ENCODE peak calls at places on chromosomes 6 and 20, in four cellular contexts. B is kidney; I is mesendoderm; N is CD8-positive, alpha-beta T cell. F is an unnamed sample. For H3K4me1, the result is how much of the 10 kb centered on the place peaks cover.

GRCh38 chr20:36624068-36624813 is 18.7 kb downstream of the RAB5IF start:
- DNase-seq in N (no peak), I (peak), B (no peak), F (no peak)

GRCh38 chr6:123808556-123808955 is 4.9 kb downstream of the NKAIN2 start:
- DNase-seq in N (no peak), I (no peak), B (no peak), F (no peak)

GRCh38 chr20:25258463-25258805 is 10.5 kb downstream of the PYGB start:
- DNase-seq in N (no peak), B (no peak), I (no peak), F (no peak)

GRCh38 chr20:6708010-6708409 is 59.5 kb upstream of the BMP2 start:
- DNase-seq in B (peak), N (no peak), I (peak), F (no peak)

GRCh38 chr20:63090682-63091571 is 84.2 kb upstream of the BHLHE23 start:
- DNase-seq in B (peak), N (no peak), I (no peak), F (no peak)

GRCh38 chr20:16580127-16580526 is 6.9 kb upstream of the KIF16B start:
- DNase-seq in B (no peak), N (no peak), I (no peak), F (no peak)

GRCh38 chr20:11755071-11755881 is 162.4 kb upstream of the BTBD3 start:
- DNase-seq in B (no peak), I (no peak), N (no peak), F (no peak)

GRCh38 chr6:16568128-16568527 is 193.1 kb downstream of the ATXN1 start:
- DNase-seq in B (no peak), N (no peak), I (no peak), F (no peak)

GRCh38 chr20:62605996-62606395 is 36.3 kb upstream of the SLCO4A1 start:
- DNase-seq in N (no peak), B (no peak), I (no peak), F (no peak)

GRCh38 chr6:159117031-159117430 is 52.2 kb upstream of the FNDC1 start:
- DNase-seq in I (no peak), B (no peak), N (no peak), F (no peak)

GRCh38 chr20:46767127-46767761 is 57.8 kb downstream of the SLC2A10 start:
- DNase-seq in B (no peak), I (peak), N (no peak), F (no peak)

GRCh38 chr6:75604294-75604693 is 2.6 kb downstream of the SENP6 start:
- DNase-seq in I (no peak), N (no peak), B (no peak), F (no peak)

GRCh38 chr6:169810066-169810989 is 58.9 kb downstream of the ERMARD start:
- DNase-seq in B (no peak), N (no peak), I (peak), F (no peak)

GRCh38 chr6:157830354-157831017 is 7.4 kb downstream of the SNX9 start:
- DNase-seq in B (no peak), I (no peak), N (no peak), F (no peak)
- H3K4me3 ChIP-seq in B (no peak), I (no peak), N (no peak), F (no peak)

GRCh38 chr6:73951186-73951585 is 255.2 kb downstream of the CD109 start:
- DNase-seq in N (no peak), B (no peak), I (no peak), F (no peak)
- H3K27ac ChIP-seq in N (no peak), B (no peak), I (no peak), F (no peak)

GRCh38 chr6:108609276-108609769 is 48.6 kb downstream of the FOXO3 start:
- DNase-seq in I (peak), N (no peak), B (no peak), F (no peak)
- H3K4me1 ChIP-seq in I (under half), N (under half), B (under half), F (under half)

DNA sequence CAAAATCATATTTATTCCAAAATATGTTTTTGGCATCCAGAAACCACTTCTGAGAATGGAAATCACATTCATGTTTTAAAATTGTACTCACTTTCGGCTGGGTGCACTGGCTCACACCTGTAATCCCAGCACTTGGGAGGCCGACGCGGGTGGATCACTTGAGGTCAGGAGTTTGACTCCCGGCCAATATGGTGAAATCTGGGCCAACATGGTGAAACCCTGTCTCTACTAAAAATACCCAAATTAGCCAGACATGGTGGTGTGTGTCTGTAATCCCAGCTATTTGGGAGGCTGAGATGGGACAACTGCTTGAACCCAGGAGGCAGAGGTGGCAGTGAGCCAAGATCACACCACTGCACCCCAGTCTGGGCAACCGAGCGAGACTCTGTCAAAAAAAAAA is 580.7 kb downstream of the MAFB start:
- DNase-seq in N (no peak), B (no peak), I (no peak), F (no peak)
- H3K4me3 ChIP-seq in N (no peak), B (no peak), I (no peak), F (no peak)

GRCh38 chr6:42969934-42970333 is 9.0 kb downstream of the PEX6 start:
- DNase-seq in N (no peak), B (no peak), I (no peak), F (no peak)

GRCh38 chr6:42967228-42967627 is 6.7 kb downstream of the GNMT start:
- DNase-seq in B (no peak), N (no peak), I (no peak), F (no peak)

GRCh38 chr6:42968783-42969182 is 8.2 kb downstream of the GNMT start:
- DNase-seq in N (no peak), I (no peak), B (no peak), F (no peak)

GRCh38 chr6:42969431-42969830 is 8.9 kb downstream of the GNMT start:
- DNase-seq in N (no peak), I (peak), B (no peak), F (no peak)

DNA sequence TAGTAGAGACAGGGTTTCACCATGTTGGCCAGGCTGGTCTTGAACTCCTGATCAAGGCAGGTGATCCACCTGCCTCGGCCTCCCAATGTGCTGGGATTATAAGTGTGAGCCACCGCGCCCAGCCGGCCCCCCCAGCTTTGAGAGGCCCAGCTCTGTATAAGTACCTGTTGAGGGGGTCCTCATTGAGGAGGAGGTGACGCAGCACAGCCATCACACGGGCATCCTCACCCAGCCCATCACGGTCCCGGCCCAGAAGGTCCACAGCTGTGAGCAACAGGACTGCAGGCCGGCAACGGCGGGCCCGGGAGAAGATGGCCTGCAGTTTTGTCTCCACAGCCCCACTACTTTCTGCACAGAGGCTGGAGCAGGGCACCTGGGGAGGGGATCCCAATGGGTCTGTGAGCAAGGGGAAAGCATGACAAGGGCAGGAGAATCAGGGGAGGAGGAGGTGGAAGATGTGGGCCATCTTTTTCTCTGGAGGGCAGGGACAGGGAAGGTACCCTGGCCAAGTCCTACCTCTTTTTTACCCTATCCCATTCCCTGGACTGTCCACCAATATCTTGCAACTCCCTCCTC is 7.7 kb downstream of the GNMT start:
- DNase-seq in B (no peak), N (no peak), I (no peak), F (no peak)
- H3K27ac ChIP-seq in B (no peak), N (no peak), I (no peak), F (no peak)

GRCh38 chr6:40998661-40999060 is 40.4 kb downstream of the UNC5CL start:
- DNase-seq in B (no peak), N (no peak), I (peak), F (no peak)
- H3K4me1 ChIP-seq in B (under half), N (under half), I (under half), F (under half)

DNA sequence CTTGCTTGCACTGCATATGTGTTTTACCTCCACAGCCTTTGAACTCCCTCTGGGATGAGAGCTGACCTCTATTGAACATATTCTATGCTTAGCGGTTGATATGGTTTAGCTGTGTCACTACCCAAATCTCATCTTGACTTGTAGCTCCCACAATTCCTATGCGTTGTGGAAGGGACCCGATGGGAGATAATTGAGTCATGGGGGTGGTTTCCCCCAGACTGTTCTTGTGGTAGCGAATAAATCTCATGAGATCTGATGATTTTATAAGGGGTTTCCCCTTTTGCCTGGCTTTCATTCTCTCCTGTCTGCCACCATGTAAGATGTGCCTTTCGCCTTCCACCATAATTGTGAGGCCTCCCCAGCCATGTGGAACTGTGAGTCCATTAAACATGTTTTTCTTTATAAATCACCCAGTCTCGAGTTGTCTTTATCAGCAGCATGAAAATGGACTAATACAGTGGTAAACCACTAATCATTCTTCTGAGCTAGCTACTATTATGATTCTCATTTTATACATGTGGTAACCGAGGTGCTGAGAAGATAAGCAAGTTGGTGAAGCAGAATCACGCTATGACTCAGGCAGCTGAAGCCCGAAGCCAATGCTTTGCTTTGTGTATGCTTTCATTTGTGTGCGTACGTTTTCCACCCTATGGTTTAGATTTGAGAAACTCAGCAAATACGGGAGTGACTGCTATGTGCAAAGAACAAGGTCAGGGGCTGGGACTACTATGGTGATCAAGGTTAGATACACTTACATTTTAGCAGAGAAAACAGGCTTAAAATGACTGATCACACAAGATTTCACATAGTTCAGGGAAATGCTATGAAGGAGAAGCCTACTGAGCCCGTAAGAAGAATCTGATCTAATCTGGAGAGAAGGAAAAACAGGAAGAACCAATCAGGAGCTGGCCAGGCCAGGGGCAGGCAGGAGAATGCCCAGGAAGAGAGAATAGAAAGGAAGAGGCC is 363.5 kb downstream of the ESR1 start:
- DNase-seq in B (no peak), I (peak), N (no peak), F (peak)
- H3K4me3 ChIP-seq in B (no peak), I (no peak), N (no peak), F (no peak)

GRCh38 chr6:36110053-36110452 is 20.3 kb upstream of the MAPK13 start:
- DNase-seq in I (no peak), B (no peak), N (no peak), F (no peak)

GRCh38 chr6:36111526-36111925 is 18.8 kb upstream of the MAPK13 start:
- DNase-seq in N (no peak), B (no peak), I (no peak), F (no peak)

GRCh38 chr6:36109092-36109491 is 21.2 kb upstream of the MAPK13 start:
- DNase-seq in I (no peak), N (no peak), B (no peak), F (no peak)

GRCh38 chr6:36113049-36113448 is 17.3 kb upstream of the MAPK13 start:
- DNase-seq in I (no peak), B (no peak), N (no peak), F (no peak)

DNA sequence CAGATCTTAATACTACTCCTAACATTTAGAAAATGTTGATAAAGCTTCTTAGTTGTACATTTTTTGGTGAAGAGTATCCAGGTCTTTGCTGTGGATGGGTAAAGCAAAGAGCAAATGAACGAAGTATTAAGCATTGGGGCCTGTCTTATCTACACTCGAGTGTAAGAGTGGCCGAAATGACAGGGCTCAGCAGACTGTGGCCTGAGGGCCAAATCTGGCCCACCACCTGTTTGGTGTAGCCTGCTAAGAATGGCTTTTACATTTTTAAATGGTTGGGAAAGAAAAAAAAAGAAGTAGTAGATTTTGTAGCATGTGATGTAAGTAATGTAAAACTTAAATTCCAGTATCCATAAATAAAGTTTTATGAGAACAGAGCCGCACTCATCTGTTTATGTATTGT is 19.4 kb upstream of the MAPK13 start:
- DNase-seq in N (no peak), I (no peak), B (no peak), F (no peak)
- H3K27ac ChIP-seq in N (no peak), I (no peak), B (no peak), F (no peak)

F was measured in effector memory CD4-positive, alpha-beta T cell.